ENCODE peak calls at places on chromosomes 6 and 20, in ten cellular contexts. G is NB4; D is NCI-H1694 treated with DMSO at 0.1 percent for 48 hours; K is fibroblast of the aortic adventitia; N is activated T-helper 1 cell treated with anti-CD3 and anti-CD28 coated beads, Interleukin-2, amount 50 U/mL, for 16 hours; J is midbrain; E is ovary; B is left kidney; A is Caki2; W is left cardiac atrium. M is an unnamed sample.

GRCh38 chr20:56212071-56212470 is 36.5 kb upstream of the MC3R start:
- DNase-seq in N (no peak), D (no peak), B (no peak), W (no peak), K (no peak), G (peak), A (no peak), E (no peak), J (no peak), M (no peak)

GRCh38 chr6:44652551-44652950 is 265.0 kb downstream of the CDC5L start:
- DNase-seq in K (peak), G (no peak), E (no peak), A (no peak), J (no peak), D (no peak), W (no peak), B (no peak), N (no peak), M (no peak)

GRCh38 chr6:14396826-14397517 is 279.4 kb downstream of the CD83 start:
- DNase-seq in B (peak), D (no peak), W (no peak), G (no peak), A (no peak), K (peak), J (no peak), E (no peak), N (no peak), M (peak)

GRCh38 chr6:154555075-154555677 is 44.7 kb upstream of the CNKSR3 start:
- DNase-seq in B (peak), D (no peak), A (peak), N (no peak), K (no peak), G (no peak), J (no peak), E (no peak), W (no peak), M (peak)

GRCh38 chr6:106097368-106098231 is 11.5 kb downstream of the PRDM1 start:
- DNase-seq in N (peak), G (peak), D (no peak), K (peak), W (no peak), A (no peak), B (no peak), J (no peak), E (no peak), M (no peak)

GRCh38 chr20:24571159-24571558 is 101.7 kb downstream of the SYNDIG1 start:
- DNase-seq in E (no peak), W (no peak), J (no peak), A (no peak), D (no peak), N (no peak), G (no peak), B (no peak), K (no peak), M (no peak)

GRCh38 chr6:136582702-136583471 is 32.7 kb upstream of the MAP7 start:
- DNase-seq in K (peak), E (no peak), J (no peak), A (peak), W (no peak), D (peak), N (no peak), G (peak), B (peak), M (peak)

GRCh38 chr6:161161889-161162624 is 111.8 kb downstream of the AGPAT4 start:
- DNase-seq in W (no peak), A (no peak), E (no peak), D (no peak), J (no peak), N (no peak), G (no peak), B (no peak), K (peak), M (no peak)

GRCh38 chr6:39178804-39179203 is 50.5 kb downstream of the KCNK5 start:
- DNase-seq in W (no peak), E (no peak), D (no peak), J (no peak), B (no peak), K (no peak), A (no peak), G (no peak), N (no peak), M (no peak)

GRCh38 chr6:28725890-28726348 is 197.9 kb downstream of the TRIM27 start:
- DNase-seq in B (no peak), G (peak), D (no peak), N (no peak), K (no peak), E (no peak), A (peak), W (no peak), J (no peak), M (peak)

GRCh38 chr6:89799756-89800155 is 19.8 kb downstream of the MDN1 start:
- DNase-seq in B (no peak), W (no peak), D (no peak), J (no peak), N (no peak), A (no peak), E (no peak), G (no peak), K (no peak), M (no peak)

GRCh38 chr6:804317-804716 is 111.4 kb upstream of the EXOC2 start:
- DNase-seq in G (no peak), W (no peak), A (no peak), D (no peak), B (no peak), J (no peak), N (no peak), K (no peak), E (no peak), M (no peak)

GRCh38 chr6:119384444-119384843 is 34.9 kb upstream of the MAN1A1 start:
- DNase-seq in G (no peak), A (no peak), K (peak), J (no peak), D (no peak), E (no peak), N (no peak), B (no peak), W (no peak), M (no peak)

GRCh38 chr6:26275663-26276062 is 89.3 kb upstream of the BTN3A2 start:
- DNase-seq in W (no peak), K (no peak), N (no peak), G (no peak), A (no peak), E (no peak), J (no peak), B (no peak), D (no peak), M (no peak)

GRCh38 chr6:30744054-30744805 is at the start of gene IER3:
- DNase-seq in N (peak), G (peak), K (peak), A (peak), B (peak), W (peak), D (peak), J (peak), E (peak), M (peak)

GRCh38 chr6:106360410-106360988 is at the start of gene CRYBG1:
- DNase-seq in G (peak), E (peak), N (peak), J (peak), K (no peak), A (peak), B (peak), W (peak), D (peak), M (no peak)

GRCh38 chr6:136751478-136751956 is 40.8 kb downstream of the MAP3K5 start:
- DNase-seq in G (peak), W (no peak), E (no peak), J (no peak), B (no peak), K (peak), A (no peak), D (no peak), N (no peak), M (no peak)

GRCh38 chr6:71886184-71887005 is at the start of gene RIMS1:
- DNase-seq in N (no peak), B (peak), J (no peak), W (no peak), E (peak), A (peak), D (no peak), K (peak), G (no peak), M (no peak)

GRCh38 chr6:17429381-17430061 is 36.1 kb downstream of the CAP2 start:
- DNase-seq in N (no peak), K (no peak), B (peak), E (no peak), W (no peak), J (no peak), G (no peak), A (no peak), D (peak), M (no peak)

GRCh38 chr6:90217621-90218496 is 78.8 kb downstream of the BACH2 start:
- DNase-seq in D (no peak), B (no peak), N (no peak), E (no peak), J (peak), W (no peak), A (no peak), G (no peak), K (no peak), M (peak)

GRCh38 chr6:135002974-135003703 is 51.5 kb downstream of the HBS1L start:
- DNase-seq in N (no peak), J (no peak), D (no peak), B (no peak), K (no peak), E (no peak), G (peak), A (no peak), W (no peak), M (no peak)

GRCh38 chr6:155125916-155126315 is 130.8 kb downstream of the TIAM2 start:
- DNase-seq in A (peak), J (no peak), D (no peak), E (no peak), W (no peak), B (no peak), N (no peak), K (no peak), G (no peak), M (no peak)

GRCh38 chr6:138004423-138005287 is 102.6 kb downstream of the PERP start:
- DNase-seq in J (no peak), A (peak), E (no peak), N (no peak), G (peak), B (peak), K (peak), W (no peak), D (peak), M (peak)

GRCh38 chr6:25717856-25718740 is 36.4 kb upstream of the SLC17A4 start:
- DNase-seq in B (peak), E (no peak), N (no peak), A (peak), K (peak), W (no peak), G (peak), D (peak), J (peak), M (peak)

GRCh38 chr6:131182991-131183425 is 47.7 kb downstream of the AKAP7 start:
- DNase-seq in W (no peak), K (peak), B (peak), A (peak), N (no peak), D (no peak), J (peak), G (peak), E (no peak), M (no peak)

GRCh38 chr6:168968228-168968627 is 285.4 kb downstream of the THBS2 start:
- DNase-seq in K (peak), D (no peak), E (no peak), G (peak), J (no peak), W (no peak), B (peak), N (no peak), A (peak), M (peak)

GRCh38 chr20:54028276-54029011 is 42.0 kb downstream of the BCAS1 start:
- DNase-seq in B (no peak), K (no peak), D (no peak), J (peak), E (no peak), N (no peak), A (no peak), G (no peak), W (no peak), M (no peak)

GRCh38 chr6:83443516-83443915 is 12.7 kb upstream of the ME1 start:
- DNase-seq in K (no peak), G (no peak), B (no peak), A (no peak), D (no peak), N (no peak), E (no peak), W (no peak), J (no peak), M (no peak)

GRCh38 chr20:37914367-37914671 is 11.4 kb downstream of the VSTM2L start:
- DNase-seq in J (no peak), D (no peak), B (no peak), A (no peak), E (no peak), K (no peak), G (no peak), W (no peak), N (no peak), M (no peak)

GRCh38 chr6:53458097-53458866 is 86.6 kb downstream of the GCLC start:
- DNase-seq in K (no peak), W (no peak), G (no peak), D (no peak), A (no peak), N (no peak), J (no peak), E (no peak), B (no peak), M (no peak)

GRCh38 chr20:43991264-43991663 is 76.6 kb downstream of the TOX2 start:
- DNase-seq in N (no peak), B (no peak), W (no peak), D (no peak), A (no peak), G (no peak), K (no peak), J (no peak), E (no peak), M (no peak)

GRCh38 chr20:13220194-13220856 is 749 bp upstream of the ISM1 start:
- DNase-seq in A (peak), E (peak), G (no peak), D (no peak), W (peak), J (no peak), B (peak), K (peak), N (peak), M (no peak)

GRCh38 chr20:46894579-46894958 is at the start of gene EYA2:
- DNase-seq in K (no peak), G (no peak), B (peak), J (no peak), A (no peak), W (peak), N (no peak), E (no peak), D (peak), M (no peak)

GRCh38 chr6:1131285-1132079 is 180.4 kb upstream of the FOXQ1 start:
- DNase-seq in W (no peak), J (no peak), K (peak), D (no peak), N (no peak), G (no peak), B (peak), E (no peak), A (peak), M (peak)

GRCh38 chr20:59574308-59574707 is 30.0 kb upstream of the PHACTR3 start:
- DNase-seq in N (no peak), A (no peak), D (no peak), J (no peak), K (no peak), E (no peak), W (no peak), G (no peak), B (no peak), M (no peak)

GRCh38 chr6:19465240-19465639 is 371.9 kb upstream of the ID4 start:
- DNase-seq in E (no peak), B (peak), J (no peak), G (no peak), N (no peak), A (peak), K (no peak), W (no peak), D (peak), M (peak)

GRCh38 chr6:108942556-108943492 is 94.6 kb downstream of the ARMC2 start:
- DNase-seq in E (no peak), N (peak), A (no peak), B (no peak), K (no peak), D (peak), W (no peak), G (peak), J (no peak), M (no peak)

GRCh38 chr6:149060985-149061760 is 256.3 kb upstream of the TAB2 start:
- DNase-seq in D (no peak), B (peak), J (no peak), A (peak), W (peak), N (no peak), E (no peak), G (no peak), K (peak), M (peak)

GRCh38 chr6:28922004-28922840 is 1.6 kb downstream of the TRIM27 start:
- DNase-seq in N (peak), W (no peak), K (peak), A (peak), B (no peak), D (no peak), E (no peak), G (peak), J (no peak), M (peak)

GRCh38 chr6:170135821-170136471 is 154.9 kb downstream of the DLL1 start:
- DNase-seq in K (no peak), N (no peak), W (no peak), J (no peak), B (no peak), E (peak), D (no peak), A (no peak), G (peak), M (no peak)

M was measured in RCC 7860.